ENCODE peak calls at places on chromosomes 16 and 17, in seven cellular contexts. O, B, R, G, K, I and U are unnamed samples.

GRCh38 chr16:81654346-81654745 is 124.7 kb upstream of the PLCG2 start:
- DNase-seq in B (no peak), O (no peak), G (no peak), I (no peak), K (no peak), R (no peak), U (no peak)

GRCh38 chr16:68643847-68644246 is 1.3 kb upstream of the CDH3 start:
- DNase-seq in R (no peak), O (no peak), K (no peak), I (no peak), G (no peak), B (no peak), U (no peak)

GRCh38 chr16:86824751-86825310 is 246.5 kb downstream of the FOXL1 start:
- DNase-seq in O (no peak), K (no peak), G (no peak), R (peak; percentile 51), B (no peak), I (no peak), U (no peak)

GRCh38 chr16:55701442-55702319 is 45.9 kb downstream of the SLC6A2 start:
- DNase-seq in B (peak; percentile 59), K (peak; percentile 46), R (no peak), G (peak; percentile 48), O (peak; percentile 79), I (peak; percentile 1), U (no peak)

GRCh38 chr16:397135-397661 is at the start of gene NME4:
- DNase-seq in G (no peak), I (no peak), B (peak; percentile 51), R (no peak), O (no peak), K (no peak), U (no peak)

GRCh38 chr17:20127660-20128413 is 118.7 kb downstream of the SPECC1 start:
- DNase-seq in K (no peak), R (no peak), G (no peak), I (peak; percentile 17), B (peak; percentile 11), O (no peak), U (no peak)

GRCh38 chr17:29933379-29933778 is 3.4 kb upstream of the SSH2 start:
- DNase-seq in B (peak; percentile 67), K (no peak), G (no peak), O (no peak), I (no peak), R (no peak), U (no peak)

GRCh38 chr17:73969956-73970355 is 233.5 kb upstream of the RPL38 start:
- DNase-seq in O (no peak), I (no peak), G (peak; percentile 48), K (no peak), B (no peak), R (peak; percentile 64), U (no peak)

GRCh38 chr16:12484426-12484825 is 319.3 kb downstream of the CPPED1 start:
- DNase-seq in G (no peak), I (no peak), O (no peak), K (no peak), R (no peak), B (no peak), U (no peak)

GRCh38 chr16:28974007-28974436 is 556 bp upstream of the SPNS1 start:
- DNase-seq in I (peak; percentile 7), R (no peak), B (peak; percentile 74), O (peak; percentile 68), K (peak; percentile 75), G (peak; percentile 51), U (peak; percentile 71)

GRCh38 chr16:31215287-31216115 is 1.4 kb downstream of the PYDC1 start:
- DNase-seq in R (no peak), I (no peak), G (no peak), O (peak; percentile 50), B (peak; percentile 56), K (peak; percentile 91), U (no peak)

GRCh38 chr17:8223356-8224063 is 13.1 kb upstream of the AURKB start:
- DNase-seq in O (peak; percentile 56), R (peak; percentile 85), G (peak; percentile 59), B (peak; percentile 42), I (no peak), K (peak; percentile 48), U (peak; percentile 65)

GRCh38 chr17:36936455-36936934 is 780 bp upstream of the LHX1 start:
- DNase-seq in R (no peak), I (no peak), G (no peak), B (no peak), K (no peak), O (no peak), U (no peak)

GRCh38 chr17:15999974-16000827 is 577 bp downstream of the TTC19 start:
- DNase-seq in I (no peak), O (peak; percentile 58), R (peak; percentile 74), B (peak; percentile 42), G (no peak), K (no peak), U (no peak)

GRCh38 chr16:89505204-89506112 is 2.7 kb upstream of the SPG7 start:
- DNase-seq in G (peak; percentile 95), R (peak; percentile 89), K (peak; percentile 86), I (no peak), B (peak; percentile 96), O (no peak), U (no peak)

GRCh38 chr16:100989-101388 is 23.0 kb downstream of the MPG start:
- DNase-seq in K (no peak), I (no peak), R (no peak), B (no peak), O (no peak), G (no peak), U (no peak)

GRCh38 chr17:55093358-55093757 is 124.8 kb downstream of the STXBP4 start:
- DNase-seq in G (no peak), K (no peak), R (no peak), I (no peak), B (peak; percentile 14), O (no peak), U (no peak)

GRCh38 chr16:81451753-81452680 is 7.4 kb downstream of the CMIP start:
- DNase-seq in R (no peak), O (no peak), B (peak; percentile 52), K (no peak), I (no peak), G (no peak), U (peak; percentile 56)

GRCh38 chr17:67183531-67183930 is 61.5 kb downstream of the HELZ start:
- DNase-seq in O (no peak), K (no peak), G (no peak), I (no peak), R (no peak), B (no peak), U (no peak)

GRCh38 chr17:28745777-28746473 is 2.1 kb downstream of the TRAF4 start:
- DNase-seq in R (no peak), O (peak; percentile 56), G (no peak), B (no peak), K (no peak), I (no peak), U (no peak)

GRCh38 chr17:75430159-75430748 is 24.8 kb upstream of the GRB2 start:
- DNase-seq in K (peak; percentile 91), B (peak; percentile 47), I (no peak), G (no peak), R (peak; percentile 65), O (peak; percentile 52), U (peak; percentile 21)
- TF ChIP-seq CTCF in K (no peak), B (peak; percentile 1), I (no peak), G (peak; percentile 9), R (no peak), O (no peak), U (no peak)

GRCh38 chr16:56883586-56883985 is 18.6 kb downstream of the SLC12A3 start:
- DNase-seq in I (no peak), G (no peak), R (no peak), O (no peak), B (no peak), K (no peak), U (no peak)

GRCh38 chr16:56880685-56881084 is 15.7 kb downstream of the SLC12A3 start:
- DNase-seq in B (no peak), I (no peak), R (no peak), O (no peak), K (no peak), G (no peak), U (no peak)

GRCh38 chr16:56884026-56884582 is 19.1 kb downstream of the SLC12A3 start:
- DNase-seq in K (no peak), I (no peak), R (no peak), G (no peak), O (no peak), B (no peak), U (no peak)

GRCh38 chr16:56880176-56880575 is 15.2 kb downstream of the SLC12A3 start:
- DNase-seq in O (no peak), K (no peak), I (no peak), B (no peak), R (no peak), G (no peak), U (no peak)

GRCh38 chr16:56882077-56882476 is 17.1 kb downstream of the SLC12A3 start:
- DNase-seq in O (no peak), G (no peak), K (no peak), B (no peak), I (no peak), R (no peak), U (no peak)
- TF ChIP-seq CTCF in O (no peak), G (no peak), K (no peak), B (no peak), I (no peak), R (no peak), U (no peak)

DNA sequence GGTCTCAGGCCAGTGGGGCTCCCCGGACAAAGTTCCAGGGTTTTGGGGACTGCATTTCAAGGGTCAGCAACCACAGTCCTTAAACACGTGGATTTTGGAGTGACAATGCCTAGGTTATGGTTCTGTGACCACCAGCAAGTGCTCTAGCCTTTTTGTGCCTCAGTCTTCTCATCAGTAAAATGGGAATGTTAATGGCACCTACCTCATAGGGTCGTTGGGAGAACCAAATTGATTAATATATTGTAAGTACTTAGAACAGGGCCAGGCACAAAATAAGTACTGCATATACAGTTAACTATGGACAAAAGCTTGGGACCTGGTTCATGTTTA is 13.8 kb downstream of the IL4R start:
- DNase-seq in R (no peak), B (no peak), K (no peak), G (no peak), I (no peak), O (no peak), U (no peak)
- TF ChIP-seq CTCF in R (no peak), B (no peak), K (no peak), G (no peak), I (no peak), O (no peak), U (no peak)

DNA sequence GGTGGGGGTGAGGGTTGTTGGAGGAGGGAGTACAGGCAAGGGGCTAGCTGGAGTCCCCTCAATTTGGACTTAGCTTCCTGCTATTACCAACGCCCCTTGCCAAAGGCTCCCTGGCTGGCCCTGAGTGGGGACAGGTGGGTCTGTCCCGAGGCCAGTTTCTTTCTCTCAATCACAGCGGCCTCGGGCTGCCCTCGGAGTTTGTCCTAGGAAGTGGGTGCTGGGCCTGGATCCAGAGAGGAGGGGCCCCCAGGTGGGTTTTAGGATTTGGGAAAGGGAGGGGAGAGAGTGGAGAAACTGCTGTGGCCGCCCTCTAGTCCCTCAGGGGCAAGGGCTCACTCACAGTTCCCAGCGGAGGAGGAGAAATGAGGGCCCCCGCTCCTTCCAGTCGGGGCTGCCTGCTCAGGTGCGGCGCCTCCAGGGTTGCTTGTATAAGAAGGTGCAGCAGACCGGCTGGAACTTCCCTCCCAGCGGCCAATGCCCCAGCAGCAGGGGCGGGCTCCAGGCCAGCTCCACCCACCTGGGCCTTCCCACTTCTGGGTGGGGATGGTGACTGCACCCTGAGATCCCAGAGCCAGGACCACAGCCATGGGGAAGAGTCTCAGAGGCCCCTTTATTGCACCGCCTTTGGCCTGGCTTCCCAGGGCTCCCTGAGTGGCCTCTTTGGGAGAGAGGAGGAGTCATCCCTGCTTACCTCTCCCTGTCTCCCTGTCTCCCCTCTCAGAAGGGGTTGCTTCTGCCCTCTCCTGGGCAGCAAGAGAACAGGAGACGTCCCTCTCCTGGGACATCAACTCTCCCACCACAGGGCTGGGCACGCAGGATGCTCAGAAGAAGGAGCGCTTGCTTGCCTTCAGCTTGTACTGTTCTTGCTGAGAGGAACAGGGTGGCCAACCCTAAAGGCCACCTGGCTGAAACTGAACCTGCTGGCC is 112.0 kb upstream of the SMURF2 start:
- DNase-seq in I (peak; percentile 20), B (peak; percentile 68), K (peak; percentile 95), G (no peak), O (peak; percentile 76), R (peak; percentile 66), U (no peak)
- TF ChIP-seq CTCF in I (peak; percentile 65), B (peak; percentile 59), K (peak; percentile 73), G (no peak), O (no peak), R (no peak), U (no peak)